ENCODE peak calls at places on chromosomes 16 and 17, in four cellular contexts. O is iPS-NIHi11; R is stimulated activated CD8-positive, alpha-beta memory T cell treated with anti-CD3 and anti-CD28 coated beads, Interleukin-12 subunit alpha, Interleukin-12 subunit beta, amount 100 ng/mL, for 1 hour; G is activated T-cell treated with anti-CD3 and anti-CD28 coated beads for 1 hour. H is an unnamed sample.

GRCh38 chr17:35865412-35866355 is 3.0 kb downstream of the HEATR9 start:
- DNase-seq in O (no peak), R (no peak), G (no peak), H (no peak)

GRCh38 chr16:65579050-65579449 is 457.2 kb upstream of the CDH11 start:
- DNase-seq in O (peak), R (no peak), G (no peak), H (no peak)

GRCh38 chr16:81405702-81406113 is 38.9 kb upstream of the CMIP start:
- DNase-seq in O (peak), R (no peak), G (no peak), H (no peak)

GRCh38 chr16:55222436-55222835 is 101.6 kb upstream of the IRX6 start:
- DNase-seq in O (no peak), R (no peak), G (no peak), H (no peak)

GRCh38 chr16:11534262-11534661 is 52.5 kb downstream of the LITAF start:
- DNase-seq in O (no peak), R (no peak), G (no peak), H (no peak)

GRCh38 chr16:83187404-83187803 is 560.6 kb downstream of the CDH13 start:
- DNase-seq in O (no peak), R (no peak), G (no peak), H (no peak)

GRCh38 chr17:45264430-45264829 is 2.5 kb upstream of the SPATA32 start:
- DNase-seq in O (no peak), R (no peak), G (no peak), H (no peak)

GRCh38 chr16:81485225-81485624 is 40.6 kb downstream of the CMIP start:
- DNase-seq in O (no peak), R (no peak), G (no peak), H (no peak)

GRCh38 chr16:17372383-17372782 is 98.4 kb downstream of the XYLT1 start:
- DNase-seq in O (peak), R (no peak), G (no peak), H (no peak)

GRCh38 chr17:17117923-17118322 is 75.7 kb downstream of the MPRIP start:
- DNase-seq in O (no peak), R (no peak), G (no peak), H (no peak)

GRCh38 chr17:12983986-12984932 is 33.6 kb downstream of the ELAC2 start:
- DNase-seq in O (no peak), R (no peak), G (no peak), H (no peak)

GRCh38 chr17:68544521-68544920 is 32.3 kb downstream of the PRKAR1A start:
- DNase-seq in O (no peak), R (no peak), G (no peak), H (no peak)

GRCh38 chr17:50052241-50052788 is 3.6 kb upstream of the ITGA3 start:
- DNase-seq in O (no peak), R (no peak), G (no peak), H (peak)

GRCh38 chr17:79114455-79115301 is 40.1 kb downstream of the ENGASE start:
- DNase-seq in O (peak), R (no peak), G (no peak), H (peak)

GRCh38 chr17:57620576-57620975 is 124.5 kb downstream of the CCDC182 start:
- DNase-seq in O (no peak), R (no peak), G (no peak), H (no peak)

GRCh38 chr17:37527249-37527851 is 37.7 kb downstream of the DUSP14 start:
- DNase-seq in O (peak), R (no peak), G (no peak), H (peak)

H was measured in NCI-H774.